ENCODE peak calls at places on chromosomes 11 and 22, in nine cellular contexts. I is RPMI7951, O is H7, E is fibroblast of the conjunctiva, P is globus pallidus, Y is fibroblast of lung, C is HS-27A, J is GM13976, A is B cell. T is an unnamed sample.

GRCh38 chr22:32994921-32995320 is 63.3 kb downstream of the SYN3 start:
- DNase-seq in P (peak; percentile 42), E (no peak), C (no peak), A (no peak), J (no peak), Y (no peak), I (no peak), O (no peak), T (no peak)

GRCh38 chr22:37519268-37520195 is at the start of gene CARD10:
- DNase-seq in E (no peak), O (peak; percentile 93), P (no peak), J (no peak), I (peak; percentile 41), C (no peak), Y (no peak), A (peak; percentile 38), T (no peak)

GRCh38 chr11:134471341-134472187 is 59.5 kb upstream of the B3GAT1 start:
- DNase-seq in O (no peak), E (no peak), I (no peak), P (peak; percentile 34), A (no peak), Y (no peak), C (no peak), J (no peak), T (no peak)

GRCh38 chr11:62013266-62014157 is 46.1 kb upstream of the FTH1 start:
- DNase-seq in J (no peak), I (peak; percentile 98), P (no peak), O (peak; percentile 33), C (no peak), A (no peak), Y (no peak), E (no peak), T (no peak)

GRCh38 chr11:32098142-32098903 is 7.4 kb downstream of the RCN1 start:
- DNase-seq in P (no peak), Y (no peak), O (no peak), J (no peak), E (no peak), A (no peak), I (no peak), C (no peak), T (no peak)

GRCh38 chr11:71999360-71999759 is 651 bp downstream of the IL18BP start:
- DNase-seq in I (peak; percentile 60), J (no peak), A (no peak), C (no peak), P (no peak), Y (peak; percentile 59), O (no peak), E (no peak), T (no peak)

GRCh38 chr22:50524664-50525103 is 714 bp downstream of the SCO2 start:
- DNase-seq in P (no peak), O (peak; percentile 78), Y (no peak), I (peak; percentile 47), E (no peak), J (no peak), C (no peak), A (no peak), T (no peak)

GRCh38 chr22:46239261-46240048 is 10.6 kb downstream of the CDPF1 start:
- DNase-seq in I (no peak), A (no peak), J (no peak), E (no peak), Y (no peak), O (no peak), C (no peak), P (no peak), T (peak; percentile 35)

GRCh38 chr11:26134481-26135355 is 197.2 kb upstream of the ANO3 start:
- DNase-seq in J (no peak), E (peak; percentile 3), C (no peak), A (peak; percentile 21), Y (peak; percentile 54), P (peak; percentile 32), O (peak; percentile 11), I (no peak), T (no peak)

GRCh38 chr11:116696381-116696941 is 76.3 kb downstream of the BUD13 start:
- DNase-seq in I (peak; percentile 39), E (no peak), C (no peak), A (no peak), O (peak; percentile 73), J (no peak), P (no peak), Y (no peak), T (no peak)

GRCh38 chr11:61830318-61831105 is 2.4 kb downstream of the FADS2 start:
- DNase-seq in E (no peak), I (no peak), O (no peak), J (no peak), P (no peak), A (no peak), C (no peak), Y (no peak), T (no peak)

GRCh38 chr22:38873469-38874411 is 1.7 kb upstream of the CBX6 start:
- DNase-seq in J (peak; percentile 65), E (no peak), A (no peak), C (no peak), Y (no peak), O (peak; percentile 24), P (no peak), I (no peak), T (peak; percentile 64)

GRCh38 chr11:1397862-1398505 is 8.2 kb downstream of the BRSK2 start:
- DNase-seq in E (no peak), O (no peak), A (no peak), J (no peak), C (no peak), P (no peak), Y (no peak), I (no peak), T (no peak)

GRCh38 chr11:45644981-45645889 is 20.2 kb downstream of the CHST1 start:
- DNase-seq in E (no peak), A (no peak), J (no peak), I (no peak), C (no peak), P (no peak), O (no peak), Y (no peak), T (no peak)

GRCh38 chr11:44808053-44808753 is 81.4 kb downstream of the TSPAN18 start:
- DNase-seq in J (no peak), A (no peak), Y (no peak), P (no peak), C (no peak), E (no peak), I (no peak), O (no peak), T (no peak)

GRCh38 chr11:118820412-118821357 is 29.7 kb upstream of the DDX6 start:
- DNase-seq in E (no peak), P (peak; percentile 56), A (peak; percentile 86), O (peak; percentile 65), J (peak; percentile 83), I (no peak), Y (peak; percentile 11), C (no peak), T (peak; percentile 83)

GRCh38 chr11:65308281-65308891 is 6.3 kb upstream of the CDC42EP2 start:
- DNase-seq in A (no peak), C (no peak), O (no peak), Y (no peak), E (no peak), J (peak; percentile 52), I (peak; percentile 68), P (no peak), T (no peak)

GRCh38 chr11:131859811-131860210 is 489.4 kb downstream of the NTM start:
- DNase-seq in P (no peak), I (peak; percentile 58), J (no peak), O (no peak), E (no peak), C (no peak), A (no peak), Y (peak; percentile 20), T (no peak)

GRCh38 chr11:113876074-113876797 is 864 bp upstream of the USP28 start:
- DNase-seq in O (no peak), J (no peak), I (no peak), P (no peak), Y (no peak), C (no peak), E (no peak), A (peak; percentile 20), T (no peak)

GRCh38 chr11:64181506-64182411 is 4.2 kb upstream of the STIP1 start:
- DNase-seq in C (peak; percentile 82), O (peak; percentile 85), P (peak; percentile 96), A (no peak), I (peak; percentile 92), J (peak; percentile 61), E (peak; percentile 80), Y (peak; percentile 93), T (peak; percentile 52)

GRCh38 chr22:23144926-23145906 is at the start of gene RAB36:
- DNase-seq in Y (peak; percentile 98), A (peak; percentile 97), I (peak; percentile 98), E (peak; percentile 99), P (peak; percentile 86), O (peak; percentile 99), J (peak; percentile 86), C (peak; percentile 93), T (peak; percentile 84)

GRCh38 chr11:118607401-118608267 is at the start of gene PHLDB1:
- DNase-seq in C (peak; percentile 31), Y (peak; percentile 78), P (peak; percentile 94), I (peak; percentile 73), J (peak; percentile 65), A (peak; percentile 65), O (peak; percentile 86), E (no peak), T (peak; percentile 58)

T was measured in GM10248.